ENCODE peak calls at places on chromosomes 1 and 21, in eight cellular contexts. Q is hepatocyte, V is cardiac muscle cell, T is endothelial cell, X is fibroblast of villous mesenchyme, C is astrocyte of the spinal cord, L is psoas muscle, D is RWPE1. B is an unnamed sample.

GRCh38 chr21:46100426-46100825 is 2.5 kb downstream of the COL6A2 start:
- DNase-seq in Q (peak), V (no peak), T (no peak), X (peak), C (peak), L (no peak), D (no peak), B (no peak)

GRCh38 chr1:41870076-41870562 is 48.6 kb downstream of the HIVEP3 start:
- DNase-seq in Q (no peak), V (no peak), T (no peak), X (peak), C (peak), L (no peak), D (peak), B (no peak)

GRCh38 chr1:166902279-166902678 is 26.2 kb upstream of the TADA1 start:
- DNase-seq in Q (no peak), V (no peak), T (no peak), X (no peak), C (peak), L (no peak), D (peak), B (peak)

GRCh38 chr21:34582506-34583150 is 32.3 kb downstream of the RCAN1 start:
- DNase-seq in Q (peak), V (peak), T (peak), X (peak), C (peak), L (no peak), D (peak), B (peak)

GRCh38 chr1:8815582-8816285 is 1.7 kb downstream of the RERE start:
- DNase-seq in Q (peak), V (peak), T (peak), X (peak), C (peak), L (no peak), D (no peak), B (no peak)

GRCh38 chr21:26835027-26835713 is 10.0 kb downstream of the ADAMTS1 start:
- DNase-seq in Q (no peak), V (no peak), T (no peak), X (peak), C (peak), L (no peak), D (peak), B (no peak)

GRCh38 chr1:155176544-155177071 is 3.0 kb downstream of the TRIM46 start:
- DNase-seq in Q (peak), V (peak), T (peak), X (peak), C (peak), L (peak), D (peak), B (peak)

GRCh38 chr1:84348240-84348555 is 46.7 kb downstream of the SAMD13 start:
- DNase-seq in Q (no peak), V (no peak), T (no peak), X (peak), C (peak), L (no peak), D (no peak), B (no peak)

GRCh38 chr1:164783778-164784555 is 225.0 kb downstream of the PBX1 start:
- DNase-seq in Q (no peak), V (no peak), T (no peak), X (peak), C (peak), L (no peak), D (no peak), B (no peak)

GRCh38 chr1:161260939-161261858 is 2.7 kb downstream of the PCP4L1 start:
- DNase-seq in Q (peak), V (no peak), T (no peak), X (no peak), C (no peak), L (no peak), D (no peak), B (no peak)

GRCh38 chr1:55702064-55702463 is 486.9 kb upstream of the USP24 start:
- DNase-seq in Q (peak), V (peak), T (peak), X (no peak), C (no peak), L (no peak), D (peak), B (peak)

GRCh38 chr1:20555025-20555757 is 2.8 kb downstream of the FAM43B start:
- DNase-seq in Q (no peak), V (no peak), T (no peak), X (no peak), C (peak), L (no peak), D (no peak), B (no peak)

GRCh38 chr1:228376651-228377631 is 29.7 kb downstream of the TRIM11 start:
- DNase-seq in Q (no peak), V (no peak), T (no peak), X (no peak), C (no peak), L (peak), D (no peak), B (no peak)

GRCh38 chr1:110481968-110482623 is 31.1 kb downstream of the PROK1 start:
- DNase-seq in Q (no peak), V (no peak), T (no peak), X (peak), C (no peak), L (no peak), D (no peak), B (no peak)

GRCh38 chr1:101235696-101236545 is 898 bp upstream of the S1PR1 start:
- DNase-seq in Q (peak), V (peak), T (peak), X (peak), C (peak), L (peak), D (peak), B (peak)

GRCh38 chr1:198771562-198772153 is 132.8 kb downstream of the PTPRC start:
- DNase-seq in Q (peak), V (peak), T (peak), X (peak), C (peak), L (no peak), D (peak), B (peak)

GRCh38 chr1:175191654-175192053 is 922 bp downstream of the KIAA0040 start:
- DNase-seq in Q (no peak), V (no peak), T (no peak), X (peak), C (no peak), L (no peak), D (no peak), B (peak)

GRCh38 chr1:116433283-116434257 is 60.5 kb downstream of the ATP1A1 start:
- DNase-seq in Q (no peak), V (no peak), T (no peak), X (peak), C (peak), L (peak), D (no peak), B (peak)

GRCh38 chr1:160398823-160399222 is 1.5 kb upstream of the VANGL2 start:
- DNase-seq in Q (peak), V (no peak), T (no peak), X (no peak), C (no peak), L (no peak), D (peak), B (no peak)

GRCh38 chr1:12572506-12572905 is 45.5 kb downstream of the DHRS3 start:
- DNase-seq in Q (no peak), V (no peak), T (no peak), X (peak), C (no peak), L (no peak), D (no peak), B (no peak)

GRCh38 chr1:223341111-223341510 is 22.9 kb downstream of the SUSD4 start:
- DNase-seq in Q (peak), V (peak), T (no peak), X (no peak), C (peak), L (peak), D (no peak), B (no peak)

GRCh38 chr21:28675265-28676041 is 317.2 kb downstream of the LTN1 start:
- DNase-seq in Q (no peak), V (no peak), T (no peak), X (peak), C (no peak), L (no peak), D (peak), B (no peak)

GRCh38 chr1:10630661-10631120 is 155.9 kb downstream of the PEX14 start:
- DNase-seq in Q (no peak), V (no peak), T (no peak), X (no peak), C (no peak), L (peak), D (no peak), B (no peak)

GRCh38 chr1:240237305-240237721 is 145.6 kb downstream of the FMN2 start:
- DNase-seq in Q (no peak), V (peak), T (no peak), X (peak), C (no peak), L (no peak), D (no peak), B (no peak)

GRCh38 chr1:181101581-181102226 is 13.2 kb downstream of the IER5 start:
- DNase-seq in Q (no peak), V (no peak), T (no peak), X (peak), C (peak), L (no peak), D (no peak), B (no peak)

GRCh38 chr1:107480548-107480947 is 339.7 kb downstream of the NTNG1 start:
- DNase-seq in Q (no peak), V (no peak), T (no peak), X (no peak), C (peak), L (peak), D (no peak), B (no peak)

GRCh38 chr1:108897865-108898720 is 21.3 kb downstream of the GPSM2 start:
- DNase-seq in Q (peak), V (peak), T (no peak), X (peak), C (peak), L (no peak), D (peak), B (peak)

GRCh38 chr1:161531986-161532875 is 7.9 kb downstream of the HSPA6 start:
- DNase-seq in Q (peak), V (peak), T (no peak), X (no peak), C (no peak), L (no peak), D (no peak), B (no peak)

GRCh38 chr1:228020686-228021525 is 14.1 kb downstream of the WNT3A start:
- DNase-seq in Q (no peak), V (no peak), T (no peak), X (no peak), C (no peak), L (peak), D (no peak), B (no peak)

GRCh38 chr21:21406918-21407317 is 408.7 kb downstream of the NCAM2 start:
- DNase-seq in Q (no peak), V (no peak), T (no peak), X (no peak), C (no peak), L (no peak), D (no peak), B (no peak)

GRCh38 chr1:187928288-187928687 is 1099.5 kb downstream of the PLA2G4A start:
- DNase-seq in Q (peak), V (peak), T (peak), X (peak), C (peak), L (no peak), D (peak), B (peak)

GRCh38 chr1:236489710-236490377 is 33.9 kb upstream of the LGALS8 start:
- DNase-seq in Q (peak), V (peak), T (peak), X (peak), C (peak), L (no peak), D (peak), B (peak)

GRCh38 chr1:169143351-169143750 is 36.9 kb downstream of the ATP1B1 start:
- DNase-seq in Q (no peak), V (no peak), T (no peak), X (no peak), C (no peak), L (no peak), D (no peak), B (no peak)

GRCh38 chr1:114292194-114292593 is 138.5 kb upstream of the SYT6 start:
- DNase-seq in Q (no peak), V (no peak), T (no peak), X (no peak), C (no peak), L (no peak), D (no peak), B (no peak)

DNA sequence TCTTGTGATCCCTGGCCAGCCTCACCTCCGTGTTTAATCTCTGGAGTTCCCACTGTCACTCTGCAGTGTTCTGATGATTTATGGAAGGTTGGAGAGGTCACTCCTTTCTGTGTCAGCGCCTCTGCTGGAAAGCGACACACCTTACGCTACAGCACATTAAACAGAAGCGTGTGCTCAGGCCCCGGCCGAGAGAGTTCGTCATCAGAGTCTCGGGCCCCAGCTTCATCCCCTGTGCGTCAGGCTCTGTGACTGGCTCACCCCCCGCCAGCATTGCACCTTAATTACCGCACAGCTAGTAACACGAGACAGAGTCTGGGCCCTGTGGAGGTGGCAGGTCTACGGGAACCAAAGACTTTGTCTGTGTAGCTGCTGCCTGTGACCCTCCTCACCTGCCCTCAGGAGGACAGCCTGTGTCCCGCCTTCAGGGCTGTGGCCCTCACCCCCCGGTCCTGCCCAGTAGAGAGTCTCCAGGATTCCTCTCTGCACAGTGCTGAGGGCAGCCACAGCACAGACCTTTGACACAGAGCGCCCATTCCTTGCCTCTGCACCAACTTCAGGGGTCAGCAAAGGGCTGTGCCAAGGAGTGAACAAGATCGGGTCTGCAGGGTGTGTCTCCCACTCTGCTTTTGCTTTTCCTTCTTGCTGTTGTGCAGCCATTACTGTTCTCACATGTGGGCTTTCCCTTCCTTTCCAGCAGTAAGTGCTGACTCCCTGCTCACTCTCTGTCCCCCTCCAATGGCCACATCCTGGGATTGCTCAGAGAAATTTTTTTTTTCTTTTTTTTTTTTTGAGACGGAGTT is 157.6 kb downstream of the PGBD5 start:
- DNase-seq in Q (peak), V (peak), T (peak), X (peak), C (peak), L (peak), D (peak), B (peak)
- TF ChIP-seq CTCF in Q (peak), V (peak), T (peak), X (peak), C (peak), L (peak), D (peak), B (peak)

GRCh38 chr1:156845055-156845952 is 13.6 kb downstream of the INSRR start:
- DNase-seq in Q (no peak), V (peak), T (no peak), X (no peak), C (no peak), L (peak), D (no peak), B (no peak)
- TF ChIP-seq CTCF in Q (no peak), V (peak), T (no peak), X (no peak), C (no peak), L (no peak), D (no peak), B (no peak)

DNA sequence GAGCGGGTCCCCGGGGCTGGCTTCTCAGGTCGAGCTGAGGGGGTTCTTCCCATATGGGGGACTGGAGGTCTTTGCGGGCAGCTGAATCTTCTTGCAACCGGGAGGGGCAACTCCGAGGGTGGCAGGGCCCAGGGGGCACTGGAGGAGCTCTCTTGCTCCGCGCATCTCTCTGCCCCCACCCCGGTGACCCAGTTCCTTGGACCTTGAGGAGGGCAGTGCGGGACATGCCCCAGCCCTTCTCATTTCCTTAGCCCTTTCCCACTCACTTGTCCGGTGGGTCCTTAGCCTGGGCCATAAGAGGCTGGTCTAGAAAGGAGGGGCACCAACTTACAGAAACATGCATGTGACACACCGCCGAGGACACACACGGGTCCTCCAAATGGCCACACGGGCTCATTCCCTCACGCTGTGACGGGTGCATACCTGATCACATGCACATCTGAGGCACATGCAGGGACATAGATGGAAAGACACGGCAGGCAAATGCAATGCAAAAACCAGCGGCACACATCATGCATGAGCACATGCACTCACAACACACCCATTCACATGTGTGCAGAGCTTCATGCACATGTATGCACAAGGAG is 630 bp downstream of the HPCA start:
- DNase-seq in Q (no peak), V (no peak), T (no peak), X (no peak), C (no peak), L (no peak), D (no peak), B (no peak)
- TF ChIP-seq CTCF in Q (no peak), V (no peak), T (no peak), X (no peak), C (no peak), L (no peak), D (peak), B (no peak)

DNA sequence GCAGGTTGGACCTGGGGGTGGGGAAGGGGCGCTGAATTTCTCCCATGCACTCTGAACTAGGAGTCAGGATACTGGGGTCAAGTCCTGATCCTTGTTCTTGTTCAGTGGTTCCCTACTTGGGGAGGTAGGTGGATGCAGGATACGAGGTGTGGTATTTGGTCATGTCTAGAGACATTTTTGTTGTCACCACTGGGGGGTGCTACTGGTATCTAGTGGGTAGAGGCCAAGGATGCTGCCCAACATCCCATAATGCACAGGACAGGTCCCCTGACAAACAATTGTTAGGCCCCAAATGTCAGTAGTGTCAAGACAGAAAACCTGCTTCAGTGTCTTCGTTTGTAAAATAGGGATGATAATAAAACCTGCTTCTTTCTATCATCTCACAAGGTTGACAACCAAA is 259.0 kb upstream of the FOXD3 start:
- DNase-seq in Q (no peak), V (no peak), T (peak), X (no peak), C (no peak), L (no peak), D (no peak), B (peak)
- TF ChIP-seq CTCF in Q (no peak), V (no peak), T (peak), X (no peak), C (no peak), L (no peak), D (no peak), B (peak)

DNA sequence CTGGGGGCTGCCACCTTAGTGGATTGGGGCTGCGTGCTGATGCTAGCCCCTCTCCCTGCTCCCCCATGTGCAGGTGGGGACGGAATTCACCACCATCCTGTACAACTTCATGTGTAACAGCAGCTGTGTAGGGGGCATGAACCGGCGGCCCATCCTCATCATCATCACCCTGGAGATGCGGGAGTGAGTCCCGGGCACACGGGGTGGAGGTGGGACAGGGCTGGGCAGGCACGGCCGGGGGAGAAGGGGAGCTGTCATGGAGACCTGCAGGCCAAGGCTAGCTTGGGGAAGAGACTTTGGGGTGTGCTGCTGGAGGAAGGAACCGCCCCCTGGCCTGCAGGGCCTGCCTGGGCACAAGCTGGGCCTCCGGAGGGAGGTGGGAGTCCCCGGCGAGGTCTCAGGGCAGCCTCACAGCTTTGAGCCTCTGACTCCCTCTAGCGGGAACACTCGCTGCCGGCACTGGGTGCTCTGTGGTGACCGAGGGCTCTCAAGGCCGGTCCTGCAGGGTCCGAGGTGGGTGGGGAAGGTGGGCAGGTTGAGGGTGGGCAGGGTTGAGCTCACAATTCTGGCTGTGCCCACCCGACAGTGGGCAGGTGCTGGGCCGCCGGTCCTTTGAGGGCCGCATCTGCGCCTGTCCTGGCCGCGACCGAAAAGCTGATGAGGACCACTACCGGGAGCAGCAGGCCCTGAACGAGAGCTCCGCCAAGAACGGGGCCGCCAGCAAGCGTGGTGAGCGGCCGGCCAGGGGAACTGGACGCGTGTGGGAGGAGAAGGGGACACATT is 25.0 kb upstream of the CCDC27 start:
- DNase-seq in Q (peak), V (peak), T (peak), X (no peak), C (no peak), L (no peak), D (no peak), B (no peak)
- TF ChIP-seq CTCF in Q (peak), V (peak), T (peak), X (peak), C (peak), L (no peak), D (peak), B (no peak)

DNA sequence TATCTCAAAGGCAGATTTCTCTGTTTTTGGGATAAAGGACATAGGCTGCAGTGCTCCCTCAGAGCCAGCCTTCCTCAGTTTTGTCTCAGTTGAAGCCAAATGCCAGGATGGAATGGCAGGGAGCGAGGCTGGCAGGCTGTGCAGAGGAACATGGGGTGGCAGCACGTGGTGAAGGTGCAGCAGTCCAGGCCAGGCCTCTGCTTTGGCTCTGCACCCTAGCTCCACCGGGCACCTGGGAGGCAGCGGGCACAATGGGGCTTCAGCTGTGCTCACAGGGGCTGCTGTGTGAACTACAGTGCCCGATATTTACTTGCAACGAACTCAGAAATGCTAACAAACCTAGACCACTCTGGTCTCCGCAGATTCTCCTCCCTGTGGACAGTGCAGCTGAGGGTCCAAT is 319.6 kb downstream of the ZNF326 start:
- DNase-seq in Q (no peak), V (no peak), T (no peak), X (no peak), C (no peak), L (no peak), D (no peak), B (no peak)
- TF ChIP-seq CTCF in Q (no peak), V (no peak), T (no peak), X (no peak), C (no peak), L (no peak), D (no peak), B (no peak)